ENCODE peak calls at places on chromosomes 16 and 17, in nine cellular contexts. One of them, this sample, is unnamed.

GRCh38 chr17:67784364-67785121 is 40.8 kb upstream of the BPTF start:
- DNase-seq in dorsolateral prefrontal cortex: no peak
- DNase-seq in cardiac muscle cell: no peak
- DNase-seq in HCT116: no peak
- DNase-seq in adrenal gland: no peak
- DNase-seq in uterus: no peak
- DNase-seq in tibial nerve: no peak
- DNase-seq in AG04450: no peak
- DNase-seq in sigmoid colon: no peak
- DNase-seq in this sample: no peak

GRCh38 chr17:65583921-65584603 is 22.6 kb upstream of the AXIN2 start:
- DNase-seq in dorsolateral prefrontal cortex: peak; percentile 49
- DNase-seq in cardiac muscle cell: no peak
- DNase-seq in HCT116: no peak
- DNase-seq in adrenal gland: no peak
- DNase-seq in uterus: no peak
- DNase-seq in tibial nerve: no peak
- DNase-seq in AG04450: no peak
- DNase-seq in sigmoid colon: no peak
- DNase-seq in this sample: no peak

GRCh38 chr17:17623904-17624303 is 32.4 kb upstream of the PEMT start:
- DNase-seq in dorsolateral prefrontal cortex: no peak
- DNase-seq in cardiac muscle cell: no peak
- DNase-seq in HCT116: no peak
- DNase-seq in adrenal gland: no peak
- DNase-seq in uterus: no peak
- DNase-seq in tibial nerve: no peak
- DNase-seq in AG04450: no peak
- DNase-seq in sigmoid colon: no peak
- DNase-seq in this sample: no peak

GRCh38 chr17:73983623-73984410 is 219.7 kb upstream of the RPL38 start:
- DNase-seq in dorsolateral prefrontal cortex: no peak
- DNase-seq in cardiac muscle cell: no peak
- DNase-seq in HCT116: no peak
- DNase-seq in adrenal gland: no peak
- DNase-seq in uterus: no peak
- DNase-seq in tibial nerve: no peak
- DNase-seq in AG04450: no peak
- DNase-seq in sigmoid colon: no peak
- DNase-seq in this sample: no peak

GRCh38 chr17:6989779-6990178 is 6.1 kb upstream of the ALOX12 start:
- DNase-seq in dorsolateral prefrontal cortex: no peak
- DNase-seq in cardiac muscle cell: no peak
- DNase-seq in HCT116: no peak
- DNase-seq in adrenal gland: no peak
- DNase-seq in uterus: no peak
- DNase-seq in tibial nerve: no peak
- DNase-seq in AG04450: no peak
- DNase-seq in sigmoid colon: no peak
- DNase-seq in this sample: no peak

GRCh38 chr16:11361751-11362742 is 16.8 kb downstream of the RMI2 start:
- DNase-seq in dorsolateral prefrontal cortex: no peak
- DNase-seq in cardiac muscle cell: no peak
- DNase-seq in HCT116: no peak
- DNase-seq in adrenal gland: no peak
- DNase-seq in uterus: no peak
- DNase-seq in tibial nerve: no peak
- DNase-seq in AG04450: no peak
- DNase-seq in sigmoid colon: no peak
- DNase-seq in this sample: no peak

GRCh38 chr17:18043491-18043890 is 4.3 kb downstream of the GID4 start:
- DNase-seq in dorsolateral prefrontal cortex: no peak
- DNase-seq in cardiac muscle cell: peak; percentile 37
- DNase-seq in HCT116: peak; percentile 12
- DNase-seq in adrenal gland: no peak
- DNase-seq in uterus: no peak
- DNase-seq in tibial nerve: no peak
- DNase-seq in AG04450: no peak
- DNase-seq in sigmoid colon: no peak
- DNase-seq in this sample: no peak

GRCh38 chr16:83602797-83603735 is 204.7 kb upstream of the HSBP1 start:
- DNase-seq in dorsolateral prefrontal cortex: no peak
- DNase-seq in cardiac muscle cell: no peak
- DNase-seq in HCT116: no peak
- DNase-seq in adrenal gland: no peak
- DNase-seq in uterus: no peak
- DNase-seq in tibial nerve: no peak
- DNase-seq in AG04450: no peak
- DNase-seq in sigmoid colon: no peak
- DNase-seq in this sample: no peak

GRCh38 chr17:78366109-78366848 is 6.4 kb upstream of the SOCS3 start:
- DNase-seq in dorsolateral prefrontal cortex: no peak
- DNase-seq in cardiac muscle cell: no peak
- DNase-seq in HCT116: no peak
- DNase-seq in adrenal gland: no peak
- DNase-seq in uterus: no peak
- DNase-seq in tibial nerve: no peak
- DNase-seq in AG04450: no peak
- DNase-seq in sigmoid colon: no peak
- DNase-seq in this sample: no peak

GRCh38 chr17:17412331-17412730 is 64.5 kb upstream of the MED9 start:
- DNase-seq in dorsolateral prefrontal cortex: no peak
- DNase-seq in cardiac muscle cell: peak; percentile 60
- DNase-seq in HCT116: no peak
- DNase-seq in adrenal gland: no peak
- DNase-seq in uterus: no peak
- DNase-seq in tibial nerve: no peak
- DNase-seq in AG04450: no peak
- DNase-seq in sigmoid colon: peak; percentile 36
- DNase-seq in this sample: no peak

GRCh38 chr16:49605536-49606241 is 232.1 kb downstream of the C16orf78 start:
- DNase-seq in dorsolateral prefrontal cortex: no peak
- DNase-seq in cardiac muscle cell: no peak
- DNase-seq in HCT116: no peak
- DNase-seq in adrenal gland: no peak
- DNase-seq in uterus: no peak
- DNase-seq in tibial nerve: no peak
- DNase-seq in AG04450: no peak
- DNase-seq in sigmoid colon: no peak
- DNase-seq in this sample: peak; percentile 21

GRCh38 chr16:49603956-49604355 is 230.4 kb downstream of the C16orf78 start:
- DNase-seq in dorsolateral prefrontal cortex: no peak
- DNase-seq in cardiac muscle cell: no peak
- DNase-seq in HCT116: no peak
- DNase-seq in adrenal gland: no peak
- DNase-seq in uterus: no peak
- DNase-seq in tibial nerve: no peak
- DNase-seq in AG04450: no peak
- DNase-seq in sigmoid colon: no peak
- DNase-seq in this sample: peak; percentile 66

GRCh38 chr16:49604602-49605001 is 231.0 kb downstream of the C16orf78 start:
- DNase-seq in dorsolateral prefrontal cortex: no peak
- DNase-seq in cardiac muscle cell: no peak
- DNase-seq in HCT116: no peak
- DNase-seq in adrenal gland: no peak
- DNase-seq in uterus: no peak
- DNase-seq in tibial nerve: no peak
- DNase-seq in AG04450: no peak
- DNase-seq in sigmoid colon: no peak
- DNase-seq in this sample: peak; percentile 35

GRCh38 chr16:49608095-49608494 is 234.5 kb downstream of the C16orf78 start:
- DNase-seq in dorsolateral prefrontal cortex: no peak
- DNase-seq in cardiac muscle cell: peak; percentile 8
- DNase-seq in HCT116: no peak
- DNase-seq in adrenal gland: no peak
- DNase-seq in uterus: peak; percentile 43
- DNase-seq in tibial nerve: no peak
- DNase-seq in AG04450: no peak
- DNase-seq in sigmoid colon: no peak
- DNase-seq in this sample: peak; percentile 24

GRCh38 chr16:49608801-49609200 is 235.2 kb downstream of the C16orf78 start:
- DNase-seq in dorsolateral prefrontal cortex: no peak
- DNase-seq in cardiac muscle cell: peak; percentile 77
- DNase-seq in HCT116: peak; percentile 24
- DNase-seq in adrenal gland: peak; percentile 27
- DNase-seq in uterus: peak; percentile 45
- DNase-seq in tibial nerve: no peak
- DNase-seq in AG04450: peak; percentile 30
- DNase-seq in sigmoid colon: peak; percentile 68
- DNase-seq in this sample: peak; percentile 45
- TF ChIP-seq CTCF in dorsolateral prefrontal cortex: no peak
- TF ChIP-seq CTCF in cardiac muscle cell: peak; percentile 76
- TF ChIP-seq CTCF in HCT116: peak; percentile 57
- TF ChIP-seq CTCF in adrenal gland: peak; percentile 39
- TF ChIP-seq CTCF in uterus: no peak
- TF ChIP-seq CTCF in tibial nerve: peak; percentile 16
- TF ChIP-seq CTCF in AG04450: peak; percentile 81
- TF ChIP-seq CTCF in sigmoid colon: peak; percentile 39
- TF ChIP-seq CTCF in this sample: no peak

GRCh38 chr16:84729716-84730320 is 30.0 kb downstream of the USP10 start:
- DNase-seq in dorsolateral prefrontal cortex: no peak
- DNase-seq in cardiac muscle cell: no peak
- DNase-seq in HCT116: no peak
- DNase-seq in adrenal gland: no peak
- DNase-seq in uterus: no peak
- DNase-seq in tibial nerve: no peak
- DNase-seq in AG04450: no peak
- DNase-seq in sigmoid colon: no peak
- DNase-seq in this sample: no peak
- H3K4me3 ChIP-seq in dorsolateral prefrontal cortex: peak overlapping the region; percentile 12
- H3K4me3 ChIP-seq in cardiac muscle cell: no peak overlapping the region
- H3K4me3 ChIP-seq in HCT116: peak overlapping the region; percentile 49
- H3K4me3 ChIP-seq in adrenal gland: no peak overlapping the region
- H3K4me3 ChIP-seq in uterus: no peak overlapping the region
- H3K4me3 ChIP-seq in tibial nerve: no peak overlapping the region
- H3K4me3 ChIP-seq in AG04450: peak overlapping the region; percentile 47
- H3K4me3 ChIP-seq in sigmoid colon: no peak overlapping the region
- H3K4me3 ChIP-seq in this sample: peak overlapping the region; percentile 29

GRCh38 chr17:4942760-4943508 is 2.9 kb downstream of the RNF167 start:
- DNase-seq in dorsolateral prefrontal cortex: no peak
- DNase-seq in cardiac muscle cell: no peak
- DNase-seq in HCT116: no peak
- DNase-seq in adrenal gland: no peak
- DNase-seq in uterus: no peak
- DNase-seq in tibial nerve: no peak
- DNase-seq in AG04450: no peak
- DNase-seq in sigmoid colon: no peak
- DNase-seq in this sample: no peak
- H3K27ac ChIP-seq in dorsolateral prefrontal cortex: no peak overlapping the region
- H3K27ac ChIP-seq in cardiac muscle cell: peak overlapping the region; percentile 16
- H3K27ac ChIP-seq in HCT116: peak overlapping the region; percentile 15
- H3K27ac ChIP-seq in adrenal gland: no peak overlapping the region
- H3K27ac ChIP-seq in uterus: no peak overlapping the region
- H3K27ac ChIP-seq in tibial nerve: no peak overlapping the region
- H3K27ac ChIP-seq in AG04450: peak overlapping the region; percentile 47
- H3K27ac ChIP-seq in sigmoid colon: peak overlapping the region; percentile 99
- H3K27ac ChIP-seq in this sample: no peak overlapping the region

DNA sequence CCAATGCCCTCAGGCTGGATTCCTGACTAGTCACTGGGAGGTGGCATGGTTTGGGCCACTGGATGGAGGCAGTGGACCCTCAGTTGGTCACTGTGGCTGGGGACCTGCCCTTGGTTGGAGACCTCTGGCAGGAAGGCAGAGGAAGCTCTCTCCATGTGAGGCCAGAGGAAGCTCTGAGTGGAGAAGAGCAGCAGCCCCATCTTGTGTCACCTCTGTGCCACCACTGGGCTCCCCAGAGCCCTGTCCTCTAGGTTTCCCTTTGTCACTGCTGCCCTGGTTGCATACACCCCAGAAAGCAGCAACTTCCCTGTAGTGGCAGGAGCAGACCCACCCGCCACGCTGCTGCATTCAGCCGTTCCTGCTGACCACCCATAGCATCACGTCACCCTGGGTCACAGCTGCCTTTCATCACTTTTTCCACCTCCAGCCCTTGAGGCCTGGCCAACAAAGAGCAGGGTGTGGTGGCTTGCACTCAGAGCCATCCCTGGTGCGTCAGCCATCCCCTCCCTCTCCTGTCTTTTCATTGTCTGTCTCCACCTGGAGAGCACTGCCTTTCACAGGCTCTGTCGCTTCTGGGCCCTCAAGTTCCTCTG is 11.9 kb downstream of the CTRL start:
- DNase-seq in dorsolateral prefrontal cortex: no peak
- DNase-seq in cardiac muscle cell: no peak
- DNase-seq in HCT116: no peak
- DNase-seq in adrenal gland: no peak
- DNase-seq in uterus: no peak
- DNase-seq in tibial nerve: no peak
- DNase-seq in AG04450: no peak
- DNase-seq in sigmoid colon: no peak
- DNase-seq in this sample: no peak
- TF ChIP-seq CTCF in dorsolateral prefrontal cortex: no peak
- TF ChIP-seq CTCF in cardiac muscle cell: no peak
- TF ChIP-seq CTCF in HCT116: no peak
- TF ChIP-seq CTCF in adrenal gland: no peak
- TF ChIP-seq CTCF in uterus: no peak
- TF ChIP-seq CTCF in tibial nerve: no peak
- TF ChIP-seq CTCF in AG04450: no peak
- TF ChIP-seq CTCF in sigmoid colon: no peak
- TF ChIP-seq CTCF in this sample: no peak

DNA sequence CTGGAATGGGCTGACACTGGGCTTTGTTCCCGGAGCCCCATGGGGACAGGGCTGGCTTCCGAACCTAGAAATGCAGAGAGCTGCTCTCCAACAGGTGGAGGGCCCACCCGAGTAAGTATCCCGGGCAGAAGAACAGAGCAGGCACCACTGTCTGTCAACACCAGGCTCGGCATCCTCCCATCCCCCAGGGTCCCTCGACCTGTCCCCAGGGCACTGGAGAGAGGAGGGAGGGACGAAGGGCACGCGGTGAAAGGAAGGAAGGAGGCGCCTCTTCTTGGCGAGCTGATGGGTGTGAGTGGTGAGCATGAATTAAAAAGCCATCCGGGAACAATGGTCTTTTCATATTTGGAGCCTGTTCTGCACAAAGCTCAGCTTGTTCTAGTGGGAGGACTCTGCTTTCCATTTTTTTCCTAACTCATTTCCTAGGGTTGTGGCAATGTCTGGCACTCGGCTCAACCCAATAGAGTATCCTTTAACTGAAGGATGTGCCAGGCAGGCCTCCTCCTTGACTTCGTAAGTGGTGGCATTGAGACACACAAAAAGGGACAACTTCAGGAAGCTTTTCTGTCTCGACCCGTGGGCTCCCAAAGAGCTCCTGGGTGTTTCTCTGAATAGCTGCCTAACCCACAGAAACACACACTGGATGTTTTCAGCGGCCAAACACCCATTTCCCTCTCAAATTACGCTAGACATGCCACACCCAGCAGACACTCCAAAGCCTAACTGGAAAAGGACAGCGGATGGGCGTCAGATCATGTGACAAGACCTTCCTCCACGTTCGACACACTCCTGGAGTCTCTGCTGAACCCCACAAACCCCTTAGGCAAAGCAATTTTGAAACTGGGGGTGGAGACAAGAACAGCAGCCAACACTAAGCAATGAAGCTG is 47.7 kb downstream of the ZFHX3 start:
- DNase-seq in dorsolateral prefrontal cortex: peak; percentile 9
- DNase-seq in cardiac muscle cell: peak; percentile 57
- DNase-seq in HCT116: no peak
- DNase-seq in adrenal gland: no peak
- DNase-seq in uterus: no peak
- DNase-seq in tibial nerve: peak; percentile 60
- DNase-seq in AG04450: no peak
- DNase-seq in sigmoid colon: peak; percentile 74
- DNase-seq in this sample: peak; percentile 82
- H3K4me3 ChIP-seq in dorsolateral prefrontal cortex: peak overlapping the region; percentile 35
- H3K4me3 ChIP-seq in cardiac muscle cell: no peak overlapping the region
- H3K4me3 ChIP-seq in HCT116: no peak overlapping the region
- H3K4me3 ChIP-seq in adrenal gland: no peak overlapping the region
- H3K4me3 ChIP-seq in uterus: no peak overlapping the region
- H3K4me3 ChIP-seq in tibial nerve: peak overlapping the region; percentile 8
- H3K4me3 ChIP-seq in AG04450: no peak overlapping the region
- H3K4me3 ChIP-seq in sigmoid colon: no peak overlapping the region
- H3K4me3 ChIP-seq in this sample: peak overlapping the region; percentile 29

GRCh38 chr16:70448075-70448474 is 6.3 kb upstream of the FCSK start:
- DNase-seq in dorsolateral prefrontal cortex: no peak
- DNase-seq in cardiac muscle cell: no peak
- DNase-seq in HCT116: no peak
- DNase-seq in adrenal gland: no peak
- DNase-seq in uterus: no peak
- DNase-seq in tibial nerve: no peak
- DNase-seq in AG04450: no peak
- DNase-seq in sigmoid colon: no peak
- DNase-seq in this sample: no peak
- H3K27ac ChIP-seq in dorsolateral prefrontal cortex: no peak overlapping the region
- H3K27ac ChIP-seq in cardiac muscle cell: no peak overlapping the region
- H3K27ac ChIP-seq in HCT116: no peak overlapping the region
- H3K27ac ChIP-seq in adrenal gland: no peak overlapping the region
- H3K27ac ChIP-seq in uterus: no peak overlapping the region
- H3K27ac ChIP-seq in tibial nerve: no peak overlapping the region
- H3K27ac ChIP-seq in AG04450: no peak overlapping the region
- H3K27ac ChIP-seq in sigmoid colon: no peak overlapping the region
- H3K27ac ChIP-seq in this sample: no peak overlapping the region